ENCODE peak calls at places on chromosomes 13 and 19, in ten cellular contexts. One of them, this sample, is unnamed. For H3K36me3, the result is how much of the 10 kb centered on the place peaks cover.

GRCh38 chr13:74770361-74770760 is 636.2 kb upstream of the KLF12 start:
- DNase-seq in lung: no peak
- DNase-seq in CD8-positive, alpha-beta memory T cell: no peak
- DNase-seq in GM23338: no peak
- DNase-seq in ascending aorta: no peak
- DNase-seq in WERI-Rb-1: no peak
- DNase-seq in transverse colon: no peak
- DNase-seq in tibial nerve: no peak
- DNase-seq in esophagus squamous epithelium: no peak
- DNase-seq in bronchial epithelial cell: peak
- DNase-seq in this sample: no peak

GRCh38 chr19:21023901-21024300 is 3.4 kb downstream of the ZNF430 start:
- DNase-seq in CD8-positive, alpha-beta memory T cell: no peak
- DNase-seq in tibial nerve: no peak
- DNase-seq in esophagus squamous epithelium: no peak
- DNase-seq in bronchial epithelial cell: peak
- DNase-seq in ascending aorta: no peak
- DNase-seq in WERI-Rb-1: no peak
- DNase-seq in GM23338: no peak
- DNase-seq in transverse colon: no peak
- DNase-seq in lung: no peak
- DNase-seq in this sample: no peak

GRCh38 chr13:98842074-98842473 is 89.6 kb upstream of the SLC15A1 start:
- DNase-seq in GM23338: no peak
- DNase-seq in lung: no peak
- DNase-seq in transverse colon: no peak
- DNase-seq in bronchial epithelial cell: no peak
- DNase-seq in WERI-Rb-1: peak
- DNase-seq in esophagus squamous epithelium: no peak
- DNase-seq in CD8-positive, alpha-beta memory T cell: no peak
- DNase-seq in tibial nerve: no peak
- DNase-seq in ascending aorta: no peak
- DNase-seq in this sample: no peak

GRCh38 chr13:111789420-111789819 is 277.5 kb upstream of the SOX1 start:
- DNase-seq in bronchial epithelial cell: no peak
- DNase-seq in lung: no peak
- DNase-seq in ascending aorta: no peak
- DNase-seq in WERI-Rb-1: peak
- DNase-seq in tibial nerve: no peak
- DNase-seq in GM23338: no peak
- DNase-seq in esophagus squamous epithelium: no peak
- DNase-seq in transverse colon: no peak
- DNase-seq in CD8-positive, alpha-beta memory T cell: no peak
- DNase-seq in this sample: no peak

GRCh38 chr13:44796597-44797517 is 192.4 kb downstream of the NUFIP1 start:
- DNase-seq in lung: no peak
- DNase-seq in CD8-positive, alpha-beta memory T cell: no peak
- DNase-seq in transverse colon: no peak
- DNase-seq in WERI-Rb-1: no peak
- DNase-seq in tibial nerve: no peak
- DNase-seq in ascending aorta: no peak
- DNase-seq in GM23338: no peak
- DNase-seq in esophagus squamous epithelium: no peak
- DNase-seq in bronchial epithelial cell: no peak
- DNase-seq in this sample: no peak

GRCh38 chr19:37932985-37933953 is 26.3 kb downstream of the SIPA1L3 start:
- DNase-seq in lung: no peak
- DNase-seq in GM23338: no peak
- DNase-seq in CD8-positive, alpha-beta memory T cell: no peak
- DNase-seq in bronchial epithelial cell: peak
- DNase-seq in transverse colon: peak
- DNase-seq in tibial nerve: no peak
- DNase-seq in ascending aorta: no peak
- DNase-seq in WERI-Rb-1: no peak
- DNase-seq in esophagus squamous epithelium: no peak
- DNase-seq in this sample: no peak

GRCh38 chr19:18765224-18765623 is 25.9 kb downstream of the COMP start:
- DNase-seq in CD8-positive, alpha-beta memory T cell: no peak
- DNase-seq in ascending aorta: no peak
- DNase-seq in GM23338: no peak
- DNase-seq in lung: no peak
- DNase-seq in tibial nerve: no peak
- DNase-seq in esophagus squamous epithelium: no peak
- DNase-seq in WERI-Rb-1: no peak
- DNase-seq in transverse colon: peak
- DNase-seq in bronchial epithelial cell: peak
- DNase-seq in this sample: no peak

GRCh38 chr13:94195715-94196114 is 283.8 kb downstream of the DCT start:
- DNase-seq in CD8-positive, alpha-beta memory T cell: no peak
- DNase-seq in GM23338: no peak
- DNase-seq in WERI-Rb-1: no peak
- DNase-seq in bronchial epithelial cell: peak
- DNase-seq in lung: no peak
- DNase-seq in transverse colon: no peak
- DNase-seq in ascending aorta: no peak
- DNase-seq in tibial nerve: no peak
- DNase-seq in esophagus squamous epithelium: no peak
- DNase-seq in this sample: no peak

GRCh38 chr19:28940751-28941500 is 272.0 kb downstream of the UQCRFS1 start:
- DNase-seq in ascending aorta: no peak
- DNase-seq in WERI-Rb-1: no peak
- DNase-seq in bronchial epithelial cell: no peak
- DNase-seq in GM23338: no peak
- DNase-seq in lung: no peak
- DNase-seq in transverse colon: no peak
- DNase-seq in esophagus squamous epithelium: no peak
- DNase-seq in CD8-positive, alpha-beta memory T cell: no peak
- DNase-seq in tibial nerve: no peak
- DNase-seq in this sample: no peak

GRCh38 chr19:38793186-38793585 is 4.2 kb downstream of the LGALS7B start:
- DNase-seq in bronchial epithelial cell: peak
- DNase-seq in transverse colon: no peak
- DNase-seq in GM23338: no peak
- DNase-seq in lung: no peak
- DNase-seq in ascending aorta: no peak
- DNase-seq in WERI-Rb-1: no peak
- DNase-seq in tibial nerve: no peak
- DNase-seq in esophagus squamous epithelium: no peak
- DNase-seq in CD8-positive, alpha-beta memory T cell: no peak
- DNase-seq in this sample: no peak

DNA sequence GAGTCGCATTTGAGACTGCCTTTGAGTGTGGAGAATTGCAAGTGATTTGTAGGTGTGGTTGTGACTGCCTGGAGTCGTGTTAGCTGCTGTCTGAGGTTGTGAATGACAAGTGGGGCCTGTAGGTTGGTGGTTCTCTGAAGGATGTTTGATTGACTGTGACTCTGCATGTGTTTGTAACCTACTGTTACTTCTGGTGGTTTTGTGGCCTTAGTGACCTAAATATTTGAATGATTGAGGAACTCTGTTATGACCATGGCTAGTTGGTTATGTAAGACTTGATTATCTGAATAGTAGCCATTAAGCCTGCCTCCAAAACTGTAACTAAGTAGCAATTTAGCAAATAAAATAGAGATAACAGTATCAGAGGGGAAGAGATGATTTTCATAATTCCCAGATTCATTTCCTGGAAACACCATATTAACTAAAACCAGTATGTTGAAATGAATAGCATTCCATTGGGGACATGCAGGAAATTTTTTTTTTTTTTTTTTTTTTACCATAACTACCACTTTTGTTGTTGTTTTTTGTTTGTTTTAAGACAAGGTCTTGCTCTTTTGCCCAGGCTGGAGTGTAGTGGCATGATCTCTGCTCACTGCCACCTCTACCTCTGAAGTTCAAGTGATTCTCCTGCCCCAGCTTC is 846 bp downstream of the ZNF382 start:
- DNase-seq in WERI-Rb-1: no peak
- DNase-seq in tibial nerve: no peak
- DNase-seq in CD8-positive, alpha-beta memory T cell: no peak
- DNase-seq in bronchial epithelial cell: no peak
- DNase-seq in transverse colon: no peak
- DNase-seq in esophagus squamous epithelium: no peak
- DNase-seq in GM23338: no peak
- DNase-seq in lung: no peak
- DNase-seq in ascending aorta: no peak
- DNase-seq in this sample: no peak
- H3K4me3 ChIP-seq in WERI-Rb-1: peak
- H3K4me3 ChIP-seq in tibial nerve: peak
- H3K4me3 ChIP-seq in CD8-positive, alpha-beta memory T cell: peak
- H3K4me3 ChIP-seq in bronchial epithelial cell: peak
- H3K4me3 ChIP-seq in transverse colon: peak
- H3K4me3 ChIP-seq in esophagus squamous epithelium: peak
- H3K4me3 ChIP-seq in GM23338: peak
- H3K4me3 ChIP-seq in lung: peak
- H3K4me3 ChIP-seq in ascending aorta: peak
- H3K4me3 ChIP-seq in this sample: peak

GRCh38 chr19:6038634-6039405 is 60.9 kb upstream of the RANBP3 start:
- DNase-seq in transverse colon: no peak
- DNase-seq in bronchial epithelial cell: peak
- DNase-seq in tibial nerve: no peak
- DNase-seq in WERI-Rb-1: no peak
- DNase-seq in esophagus squamous epithelium: no peak
- DNase-seq in CD8-positive, alpha-beta memory T cell: no peak
- DNase-seq in ascending aorta: no peak
- DNase-seq in GM23338: no peak
- DNase-seq in lung: peak
- DNase-seq in this sample: peak
- H3K36me3 ChIP-seq in transverse colon: under half
- H3K36me3 ChIP-seq in bronchial epithelial cell: under half
- H3K36me3 ChIP-seq in tibial nerve: half or more
- H3K36me3 ChIP-seq in WERI-Rb-1: under half
- H3K36me3 ChIP-seq in esophagus squamous epithelium: under half
- H3K36me3 ChIP-seq in CD8-positive, alpha-beta memory T cell: under half
- H3K36me3 ChIP-seq in ascending aorta: under half
- H3K36me3 ChIP-seq in GM23338: under half
- H3K36me3 ChIP-seq in lung: under half
- H3K36me3 ChIP-seq in this sample: under half

DNA sequence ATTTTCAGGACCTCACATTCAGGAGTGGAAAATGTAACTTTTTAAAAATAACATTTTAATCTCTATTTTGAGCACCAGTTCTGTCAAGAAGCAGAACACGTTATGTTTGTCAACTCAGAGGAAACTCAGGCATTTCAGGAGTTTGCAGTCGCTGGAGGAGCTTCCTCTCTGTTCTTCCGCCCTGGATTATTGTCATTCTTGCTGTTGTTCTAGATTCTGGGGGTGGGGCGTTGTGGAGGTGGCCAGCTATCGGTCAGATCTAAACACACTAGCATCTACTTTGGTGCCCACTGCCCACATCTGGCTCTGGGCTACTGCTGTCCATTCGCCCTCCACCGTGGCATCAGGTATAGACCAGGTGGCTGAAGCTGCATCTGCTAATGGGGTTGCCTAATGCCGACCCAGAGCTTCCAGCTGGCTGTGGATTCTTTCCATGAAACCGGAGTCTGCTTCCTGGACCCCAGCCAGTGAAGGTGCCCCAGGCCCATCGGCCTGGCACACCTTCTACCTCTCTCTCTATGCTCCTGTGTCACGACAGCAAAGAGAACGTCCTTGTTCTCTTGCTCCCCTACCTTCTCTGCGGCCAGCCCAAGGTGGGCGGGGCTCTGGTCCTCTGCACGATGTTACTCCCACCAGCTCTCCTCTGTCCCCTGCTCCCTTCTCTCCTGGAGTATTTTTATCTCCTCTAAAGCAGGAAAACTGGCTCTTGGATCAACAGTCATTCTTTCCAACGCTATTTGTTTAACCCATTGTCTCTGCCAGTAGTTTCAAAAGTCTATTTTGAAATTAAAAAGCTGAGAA is 36.6 kb upstream of the DGKH start:
- DNase-seq in bronchial epithelial cell: no peak
- DNase-seq in lung: no peak
- DNase-seq in esophagus squamous epithelium: no peak
- DNase-seq in transverse colon: no peak
- DNase-seq in CD8-positive, alpha-beta memory T cell: no peak
- DNase-seq in GM23338: peak
- DNase-seq in tibial nerve: no peak
- DNase-seq in WERI-Rb-1: no peak
- DNase-seq in ascending aorta: no peak
- DNase-seq in this sample: no peak
- H3K4me3 ChIP-seq in bronchial epithelial cell: peak
- H3K4me3 ChIP-seq in lung: no peak
- H3K4me3 ChIP-seq in esophagus squamous epithelium: peak
- H3K4me3 ChIP-seq in transverse colon: no peak
- H3K4me3 ChIP-seq in CD8-positive, alpha-beta memory T cell: no peak
- H3K4me3 ChIP-seq in GM23338: no peak
- H3K4me3 ChIP-seq in tibial nerve: no peak
- H3K4me3 ChIP-seq in WERI-Rb-1: no peak
- H3K4me3 ChIP-seq in ascending aorta: peak
- H3K4me3 ChIP-seq in this sample: no peak

GRCh38 chr19:5219551-5220304 is 120.9 kb downstream of the PTPRS start:
- DNase-seq in WERI-Rb-1: no peak
- DNase-seq in esophagus squamous epithelium: no peak
- DNase-seq in lung: no peak
- DNase-seq in CD8-positive, alpha-beta memory T cell: no peak
- DNase-seq in GM23338: no peak
- DNase-seq in bronchial epithelial cell: no peak
- DNase-seq in transverse colon: no peak
- DNase-seq in ascending aorta: no peak
- DNase-seq in tibial nerve: no peak
- DNase-seq in this sample: no peak
- H3K36me3 ChIP-seq in WERI-Rb-1: half or more
- H3K36me3 ChIP-seq in esophagus squamous epithelium: under half
- H3K36me3 ChIP-seq in lung: under half
- H3K36me3 ChIP-seq in CD8-positive, alpha-beta memory T cell: under half
- H3K36me3 ChIP-seq in GM23338: under half
- H3K36me3 ChIP-seq in bronchial epithelial cell: under half
- H3K36me3 ChIP-seq in transverse colon: under half
- H3K36me3 ChIP-seq in ascending aorta: half or more
- H3K36me3 ChIP-seq in tibial nerve: half or more
- H3K36me3 ChIP-seq in this sample: under half

This sample was measured in GM06990.